ENCODE peak calls at places on chromosomes 4 and X, in five cellular contexts. R is dorsolateral prefrontal cortex; M is CD8-positive, alpha-beta T cell; A is suprapubic skin; V is mammary epithelial cell. G is an unnamed sample.

GRCh38 chr4:3251691-3252479 is 2.9 kb downstream of the MSANTD1 start:
- DNase-seq in R (no peak), M (no peak), A (peak), V (no peak), G (peak)

GRCh38 chrX:12953420-12953819 is 21.5 kb upstream of the TMSB4X start:
- DNase-seq in R (no peak), M (no peak), A (no peak), V (no peak), G (no peak)

GRCh38 chr4:2300431-2300861 is 38.5 kb upstream of the MXD4 start:
- DNase-seq in R (no peak), M (no peak), A (no peak), V (no peak), G (no peak)

GRCh38 chr4:164011791-164012190 is 517.3 kb downstream of the TMA16 start:
- DNase-seq in R (no peak), M (no peak), A (no peak), V (no peak), G (no peak)

GRCh38 chrX:19670854-19671620 is 155.7 kb upstream of the MAP3K15 start:
- DNase-seq in R (peak), M (no peak), A (no peak), V (peak), G (peak)

GRCh38 chr4:90540536-90540935 is 413.3 kb downstream of the CCSER1 start:
- DNase-seq in R (no peak), M (no peak), A (no peak), V (no peak), G (no peak)

GRCh38 chr4:151952711-151953254 is 192.0 kb upstream of the GATB start:
- DNase-seq in R (no peak), M (no peak), A (no peak), V (no peak), G (no peak)

GRCh38 chr4:16449381-16449780 is 223.1 kb upstream of the TAPT1 start:
- DNase-seq in R (no peak), M (no peak), A (no peak), V (no peak), G (no peak)

GRCh38 chrX:56284269-56284668 is 52.1 kb downstream of the KLF8 start:
- DNase-seq in R (no peak), M (no peak), A (no peak), V (no peak), G (no peak)

GRCh38 chrX:66622209-66622608 is 16.7 kb downstream of the EDA2R start:
- DNase-seq in R (no peak), M (no peak), A (no peak), V (no peak), G (no peak)

GRCh38 chr4:57156242-57156990 is 46.2 kb upstream of the IGFBP7 start:
- DNase-seq in R (no peak), M (no peak), A (no peak), V (peak), G (no peak)

GRCh38 chr4:94475794-94476193 is 24.1 kb downstream of the PDLIM5 start:
- DNase-seq in R (no peak), M (no peak), A (no peak), V (no peak), G (no peak)

GRCh38 chrX:43559643-43560042 is 96.5 kb upstream of the MAOA start:
- DNase-seq in R (peak), M (peak), A (peak), V (peak), G (no peak)

GRCh38 chr4:138035781-138036258 is 206.3 kb downstream of the SLC7A11 start:
- DNase-seq in R (no peak), M (no peak), A (no peak), V (peak), G (no peak)

GRCh38 chr4:76028242-76028859 is 5.1 kb upstream of the CXCL10 start:
- DNase-seq in R (no peak), M (no peak), A (no peak), V (peak), G (no peak)

GRCh38 chr4:628346-628745 is 3.0 kb downstream of the PDE6B start:
- DNase-seq in R (peak), M (no peak), A (peak), V (no peak), G (no peak)

GRCh38 chr4:102390438-102390837 is 45.2 kb upstream of the SLC39A8 start:
- DNase-seq in R (no peak), M (no peak), A (no peak), V (peak), G (no peak)

GRCh38 chr4:2843909-2844584 is 403 bp downstream of the ADD1 start:
- DNase-seq in R (no peak), M (peak), A (peak), V (peak), G (no peak)

GRCh38 chr4:110119347-110119746 is 79.1 kb downstream of the ELOVL6 start:
- DNase-seq in R (no peak), M (no peak), A (no peak), V (peak), G (no peak)

GRCh38 chrX:49915352-49916222 is 6.8 kb upstream of the CLCN5 start:
- DNase-seq in R (no peak), M (peak), A (no peak), V (peak), G (no peak)

GRCh38 chr4:156972370-156972980 is 876 bp upstream of the PDGFC start:
- DNase-seq in R (no peak), M (no peak), A (no peak), V (no peak), G (no peak)

GRCh38 chr4:33873791-33874190 is 2370.5 kb downstream of the ARAP2 start:
- DNase-seq in R (no peak), M (no peak), A (no peak), V (no peak), G (no peak)

GRCh38 chr4:176924238-176924637 is 131.5 kb upstream of the VEGFC start:
- DNase-seq in R (no peak), M (no peak), A (no peak), V (no peak), G (no peak)
- H3K27ac ChIP-seq in R (no peak), M (no peak), A (no peak), V (no peak), G (peak)

GRCh38 chrX:16748425-16748824 is 29.0 kb downstream of the SYAP1 start:
- DNase-seq in R (no peak), M (no peak), A (no peak), V (no peak), G (no peak)

GRCh38 chrX:16745102-16745501 is 25.7 kb downstream of the SYAP1 start:
- DNase-seq in R (no peak), M (no peak), A (no peak), V (no peak), G (no peak)

GRCh38 chrX:16745659-16746058 is 26.2 kb downstream of the SYAP1 start:
- DNase-seq in R (no peak), M (no peak), A (no peak), V (no peak), G (no peak)

GRCh38 chrX:16739574-16739973 is 20.2 kb downstream of the SYAP1 start:
- DNase-seq in R (no peak), M (no peak), A (no peak), V (no peak), G (no peak)

GRCh38 chrX:16743604-16744325 is 24.4 kb downstream of the SYAP1 start:
- DNase-seq in R (no peak), M (no peak), A (no peak), V (peak), G (no peak)
- TF ChIP-seq CTCF in R (no peak), M (no peak), A (no peak), V (peak), G (no peak)

DNA sequence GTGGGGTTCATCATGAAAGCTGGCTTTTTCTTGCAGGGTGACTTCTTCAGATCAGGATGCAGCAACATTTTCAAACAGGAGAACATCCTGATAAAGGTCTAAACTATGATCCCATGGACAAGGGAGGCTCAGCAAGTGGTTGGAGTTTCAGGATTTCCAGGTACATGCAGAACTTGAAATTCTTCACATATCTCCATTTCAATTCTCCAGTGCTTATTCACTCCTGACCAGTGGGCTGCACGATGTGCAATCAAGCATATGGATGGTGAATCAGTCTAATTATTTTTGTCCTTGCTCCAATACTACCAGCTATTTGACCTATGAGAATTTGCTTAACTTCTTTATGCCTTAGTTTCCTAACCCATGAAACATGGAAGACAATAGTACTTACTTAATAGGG is 92.6 kb downstream of the HPGD start:
- DNase-seq in R (no peak), M (no peak), A (no peak), V (peak), G (no peak)
- H3K27ac ChIP-seq in R (no peak), M (no peak), A (no peak), V (no peak), G (no peak)

DNA sequence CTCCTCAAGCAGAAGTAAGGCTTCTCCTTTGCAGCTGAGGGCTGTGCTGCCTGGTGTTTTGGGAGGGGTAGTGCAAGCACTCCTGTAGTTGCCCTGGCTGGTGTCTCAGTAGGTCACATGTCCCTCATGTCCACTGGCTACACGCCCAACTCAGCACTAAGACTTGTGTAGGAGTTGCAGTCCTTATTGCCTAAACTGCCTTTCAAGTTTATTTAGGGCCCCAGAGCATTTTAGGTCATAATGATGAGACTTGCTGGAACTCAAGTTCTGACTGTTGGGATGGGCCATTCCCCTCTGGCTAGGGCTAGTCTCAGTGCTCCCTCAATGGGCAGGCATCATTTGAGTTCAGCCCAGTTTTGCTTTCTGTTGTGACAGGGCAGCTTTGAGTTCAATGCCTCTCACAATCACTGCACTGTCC is 44.1 kb downstream of the PPM1K start:
- DNase-seq in R (no peak), M (no peak), A (no peak), V (no peak), G (no peak)
- TF ChIP-seq CTCF in R (no peak), M (no peak), A (no peak), V (no peak), G (no peak)

GRCh38 chrX:85003655-85004244 is at the start of gene APOOL:
- DNase-seq in R (peak), M (peak), A (peak), V (peak), G (peak)

GRCh38 chrX:85001344-85001743 is 2.3 kb upstream of the APOOL start:
- DNase-seq in R (no peak), M (no peak), A (no peak), V (no peak), G (no peak)

DNA sequence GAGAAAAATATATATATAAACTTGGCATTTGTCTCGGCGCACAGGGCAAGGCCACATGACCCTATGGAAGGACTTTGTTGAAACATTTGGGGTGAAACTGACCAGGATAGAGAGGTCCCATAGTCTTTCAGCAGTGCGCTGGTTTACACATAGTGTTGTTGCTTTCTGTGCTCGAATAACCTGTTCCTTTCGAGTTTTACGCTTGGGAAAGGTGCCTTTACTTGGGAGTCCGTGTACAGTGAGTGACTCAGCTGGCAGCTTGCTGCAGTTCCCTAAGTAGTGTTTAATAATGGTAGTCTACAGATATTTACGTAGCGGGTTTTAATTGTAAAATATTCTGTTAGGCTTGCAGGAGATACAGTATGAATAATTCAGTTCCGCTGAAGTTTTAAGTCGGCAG is 578 bp downstream of the APOOL start:
- DNase-seq in R (no peak), M (no peak), A (no peak), V (peak), G (no peak)
- H3K27ac ChIP-seq in R (no peak), M (peak), A (peak), V (peak), G (no peak)

G was measured in RWPE2.